ENCODE peak calls at places on chromosomes 12 and 14, in eight cellular contexts. One of them, this sample, is unnamed. For H3K36me3, the result is how much of the 10 kb centered on the place peaks cover.

GRCh38 chr14:94923771-94924170 is 153.9 kb upstream of the GSC start:
- DNase-seq in brain microvascular endothelial cell: no peak
- DNase-seq in uterus: no peak
- DNase-seq in lung: no peak
- DNase-seq in GM23338: no peak
- DNase-seq in suprapubic skin: no peak
- DNase-seq in heart left ventricle: no peak
- DNase-seq in left lung: no peak
- DNase-seq in this sample: no peak

GRCh38 chr14:74941676-74942097 is 13.7 kb downstream of the PGF start:
- DNase-seq in GM23338: no peak
- DNase-seq in lung: peak
- DNase-seq in left lung: peak
- DNase-seq in uterus: peak
- DNase-seq in brain microvascular endothelial cell: peak
- DNase-seq in heart left ventricle: peak
- DNase-seq in suprapubic skin: no peak
- DNase-seq in this sample: no peak

GRCh38 chr14:75566321-75566720 is 12.1 kb upstream of the FLVCR2 start:
- DNase-seq in left lung: no peak
- DNase-seq in heart left ventricle: no peak
- DNase-seq in suprapubic skin: no peak
- DNase-seq in GM23338: no peak
- DNase-seq in brain microvascular endothelial cell: no peak
- DNase-seq in uterus: no peak
- DNase-seq in lung: no peak
- DNase-seq in this sample: no peak

GRCh38 chr12:53235164-53235563 is 3.2 kb upstream of the RARG start:
- DNase-seq in brain microvascular endothelial cell: no peak
- DNase-seq in uterus: no peak
- DNase-seq in lung: no peak
- DNase-seq in heart left ventricle: no peak
- DNase-seq in left lung: peak
- DNase-seq in suprapubic skin: no peak
- DNase-seq in GM23338: no peak
- DNase-seq in this sample: peak

GRCh38 chr14:51298895-51299294 is 58.8 kb downstream of the TMX1 start:
- DNase-seq in heart left ventricle: no peak
- DNase-seq in uterus: no peak
- DNase-seq in GM23338: no peak
- DNase-seq in suprapubic skin: no peak
- DNase-seq in brain microvascular endothelial cell: no peak
- DNase-seq in left lung: no peak
- DNase-seq in lung: no peak
- DNase-seq in this sample: no peak

GRCh38 chr14:72907886-72908285 is 14.0 kb upstream of the DPF3 start:
- DNase-seq in left lung: no peak
- DNase-seq in GM23338: no peak
- DNase-seq in lung: no peak
- DNase-seq in uterus: no peak
- DNase-seq in heart left ventricle: no peak
- DNase-seq in suprapubic skin: no peak
- DNase-seq in brain microvascular endothelial cell: peak
- DNase-seq in this sample: no peak

GRCh38 chr14:35851823-35852222 is 25.7 kb downstream of the BRMS1L start:
- DNase-seq in lung: no peak
- DNase-seq in GM23338: no peak
- DNase-seq in heart left ventricle: no peak
- DNase-seq in brain microvascular endothelial cell: no peak
- DNase-seq in left lung: no peak
- DNase-seq in uterus: no peak
- DNase-seq in suprapubic skin: no peak
- DNase-seq in this sample: no peak

GRCh38 chr12:1013618-1014489 is 22.8 kb downstream of the ERC1 start:
- DNase-seq in lung: no peak
- DNase-seq in left lung: no peak
- DNase-seq in uterus: no peak
- DNase-seq in suprapubic skin: no peak
- DNase-seq in brain microvascular endothelial cell: peak
- DNase-seq in heart left ventricle: no peak
- DNase-seq in GM23338: no peak
- DNase-seq in this sample: no peak

GRCh38 chr12:91777268-91777997 is 368.2 kb downstream of the BTG1 start:
- DNase-seq in uterus: no peak
- DNase-seq in GM23338: no peak
- DNase-seq in lung: no peak
- DNase-seq in left lung: no peak
- DNase-seq in heart left ventricle: no peak
- DNase-seq in suprapubic skin: no peak
- DNase-seq in brain microvascular endothelial cell: peak
- DNase-seq in this sample: no peak

GRCh38 chr12:46402451-46402850 is 29.9 kb upstream of the SLC38A2 start:
- DNase-seq in left lung: no peak
- DNase-seq in lung: no peak
- DNase-seq in GM23338: no peak
- DNase-seq in suprapubic skin: no peak
- DNase-seq in heart left ventricle: no peak
- DNase-seq in uterus: peak
- DNase-seq in brain microvascular endothelial cell: no peak
- DNase-seq in this sample: no peak

GRCh38 chr12:54682674-54683073 is 34.5 kb upstream of the DCD start:
- DNase-seq in suprapubic skin: no peak
- DNase-seq in GM23338: no peak
- DNase-seq in heart left ventricle: no peak
- DNase-seq in brain microvascular endothelial cell: no peak
- DNase-seq in left lung: no peak
- DNase-seq in lung: no peak
- DNase-seq in uterus: no peak
- DNase-seq in this sample: no peak

GRCh38 chr12:54683388-54683787 is 35.2 kb upstream of the DCD start:
- DNase-seq in heart left ventricle: no peak
- DNase-seq in uterus: no peak
- DNase-seq in suprapubic skin: no peak
- DNase-seq in lung: no peak
- DNase-seq in brain microvascular endothelial cell: no peak
- DNase-seq in GM23338: peak
- DNase-seq in left lung: no peak
- DNase-seq in this sample: no peak

GRCh38 chr12:54684636-54685630 is 36.8 kb upstream of the DCD start:
- DNase-seq in GM23338: peak
- DNase-seq in uterus: no peak
- DNase-seq in heart left ventricle: no peak
- DNase-seq in suprapubic skin: no peak
- DNase-seq in lung: no peak
- DNase-seq in brain microvascular endothelial cell: no peak
- DNase-seq in left lung: no peak
- DNase-seq in this sample: no peak

GRCh38 chr12:54678131-54678530 is 30.0 kb upstream of the DCD start:
- DNase-seq in lung: no peak
- DNase-seq in heart left ventricle: no peak
- DNase-seq in brain microvascular endothelial cell: no peak
- DNase-seq in GM23338: no peak
- DNase-seq in left lung: no peak
- DNase-seq in suprapubic skin: no peak
- DNase-seq in uterus: no peak
- DNase-seq in this sample: no peak

DNA sequence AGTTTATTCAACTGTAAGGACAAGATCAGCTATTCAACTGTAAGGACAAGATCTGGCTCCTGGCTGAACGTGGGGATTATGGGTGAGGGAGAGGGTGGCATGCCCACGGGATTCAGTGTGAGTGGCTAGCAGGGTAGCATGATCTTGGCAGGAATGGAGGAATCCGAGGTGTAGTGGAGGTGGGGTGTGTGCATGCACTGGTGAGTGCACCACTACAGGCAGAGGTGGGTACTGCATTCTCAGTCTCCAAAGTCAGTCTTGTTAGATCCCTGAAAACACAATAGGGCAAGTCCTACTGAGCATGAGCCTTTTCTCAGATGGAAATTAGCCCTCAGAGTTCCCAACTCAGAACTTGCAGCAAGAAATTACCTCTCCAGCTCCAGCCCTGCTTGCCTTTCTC is 32.2 kb upstream of the DCD start:
- DNase-seq in brain microvascular endothelial cell: peak
- DNase-seq in heart left ventricle: no peak
- DNase-seq in left lung: no peak
- DNase-seq in suprapubic skin: no peak
- DNase-seq in uterus: no peak
- DNase-seq in GM23338: peak
- DNase-seq in lung: no peak
- DNase-seq in this sample: no peak
- TF ChIP-seq CTCF in brain microvascular endothelial cell: peak
- TF ChIP-seq CTCF in heart left ventricle: no peak
- TF ChIP-seq CTCF in left lung: peak
- TF ChIP-seq CTCF in suprapubic skin: no peak
- TF ChIP-seq CTCF in uterus: no peak
- TF ChIP-seq CTCF in GM23338: peak
- TF ChIP-seq CTCF in lung: no peak
- TF ChIP-seq CTCF in this sample: no peak

GRCh38 chr14:54346257-54346656 is 50.5 kb upstream of the CDKN3 start:
- DNase-seq in brain microvascular endothelial cell: no peak
- DNase-seq in GM23338: no peak
- DNase-seq in uterus: no peak
- DNase-seq in heart left ventricle: no peak
- DNase-seq in suprapubic skin: no peak
- DNase-seq in lung: no peak
- DNase-seq in left lung: no peak
- DNase-seq in this sample: no peak
- H3K36me3 ChIP-seq in brain microvascular endothelial cell: under half
- H3K36me3 ChIP-seq in GM23338: under half
- H3K36me3 ChIP-seq in uterus: under half
- H3K36me3 ChIP-seq in heart left ventricle: under half
- H3K36me3 ChIP-seq in suprapubic skin: under half
- H3K36me3 ChIP-seq in lung: under half
- H3K36me3 ChIP-seq in left lung: under half
- H3K36me3 ChIP-seq in this sample: under half

DNA sequence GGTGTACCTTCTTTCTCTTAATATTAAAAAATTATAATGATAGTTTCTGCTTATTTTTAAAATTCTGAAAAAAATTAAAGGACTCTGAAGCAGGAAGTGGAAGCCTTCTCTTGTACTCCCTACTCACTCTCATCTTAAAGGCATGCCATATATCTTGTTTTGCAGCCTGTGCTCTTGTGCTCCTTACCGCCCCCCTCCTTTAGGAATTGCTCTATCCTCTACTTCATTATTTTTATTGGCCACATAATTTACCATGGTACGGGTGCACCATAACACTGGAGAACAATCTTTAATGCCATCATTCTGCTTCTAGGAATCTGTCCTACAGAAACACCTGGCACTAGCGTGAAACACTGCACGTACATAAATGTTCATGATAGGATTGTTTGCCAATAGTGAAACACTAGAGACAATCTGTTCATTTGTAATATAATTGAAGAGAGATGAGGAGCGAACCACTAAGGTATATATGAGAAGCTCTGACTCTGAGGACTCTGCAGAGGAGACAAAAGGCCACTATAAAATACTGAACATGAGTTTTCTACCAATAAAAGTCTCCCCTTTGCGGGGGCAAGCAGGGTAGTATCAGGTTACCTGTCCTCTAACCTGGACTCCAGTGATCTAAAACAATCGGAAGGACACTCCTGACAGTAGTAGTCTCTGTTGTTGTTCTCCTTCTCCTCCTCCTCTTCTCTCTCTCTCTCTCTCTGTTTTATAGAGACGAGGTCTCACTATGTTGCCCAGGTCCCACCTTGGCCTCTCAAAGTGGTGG is 6.3 kb upstream of the NYNRIN start:
- DNase-seq in left lung: no peak
- DNase-seq in suprapubic skin: no peak
- DNase-seq in brain microvascular endothelial cell: peak
- DNase-seq in GM23338: peak
- DNase-seq in uterus: no peak
- DNase-seq in heart left ventricle: no peak
- DNase-seq in lung: no peak
- DNase-seq in this sample: no peak
- TF ChIP-seq CTCF in left lung: no peak
- TF ChIP-seq CTCF in suprapubic skin: no peak
- TF ChIP-seq CTCF in brain microvascular endothelial cell: peak
- TF ChIP-seq CTCF in GM23338: peak
- TF ChIP-seq CTCF in uterus: no peak
- TF ChIP-seq CTCF in heart left ventricle: no peak
- TF ChIP-seq CTCF in lung: no peak
- TF ChIP-seq CTCF in this sample: no peak

GRCh38 chr12:109228664-109229063 is 80.4 kb downstream of the FOXN4 start:
- DNase-seq in GM23338: no peak
- DNase-seq in left lung: no peak
- DNase-seq in uterus: no peak
- DNase-seq in suprapubic skin: no peak
- DNase-seq in heart left ventricle: no peak
- DNase-seq in brain microvascular endothelial cell: no peak
- DNase-seq in lung: no peak
- DNase-seq in this sample: no peak

GRCh38 chr12:109232731-109233130 is 76.4 kb downstream of the FOXN4 start:
- DNase-seq in brain microvascular endothelial cell: no peak
- DNase-seq in uterus: no peak
- DNase-seq in heart left ventricle: no peak
- DNase-seq in GM23338: no peak
- DNase-seq in suprapubic skin: no peak
- DNase-seq in left lung: no peak
- DNase-seq in lung: no peak
- DNase-seq in this sample: no peak

GRCh38 chr12:109234012-109234411 is 75.1 kb downstream of the FOXN4 start:
- DNase-seq in lung: no peak
- DNase-seq in brain microvascular endothelial cell: no peak
- DNase-seq in GM23338: no peak
- DNase-seq in uterus: no peak
- DNase-seq in suprapubic skin: no peak
- DNase-seq in left lung: no peak
- DNase-seq in heart left ventricle: no peak
- DNase-seq in this sample: no peak

DNA sequence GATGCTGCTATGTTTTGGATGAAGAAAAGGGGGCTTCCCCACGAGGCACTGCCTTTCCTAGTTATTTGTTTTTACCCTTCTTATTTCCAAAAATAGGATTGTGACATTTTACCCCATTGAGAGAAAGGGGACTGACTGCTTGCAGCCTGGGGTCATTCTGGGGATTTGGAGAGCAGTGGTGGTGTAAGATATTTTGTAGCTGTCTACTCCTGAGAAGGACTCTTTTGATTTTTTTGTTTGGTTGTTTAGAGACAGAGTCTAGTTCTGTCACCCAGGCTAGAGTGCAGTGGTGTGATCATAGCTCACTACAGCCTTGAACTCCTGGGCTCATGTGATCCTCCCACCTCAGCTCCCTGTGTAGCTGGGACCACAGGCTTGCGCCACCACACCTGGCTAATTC is 78.9 kb downstream of the FOXN4 start:
- DNase-seq in brain microvascular endothelial cell: no peak
- DNase-seq in suprapubic skin: no peak
- DNase-seq in lung: no peak
- DNase-seq in GM23338: no peak
- DNase-seq in uterus: no peak
- DNase-seq in heart left ventricle: no peak
- DNase-seq in left lung: no peak
- DNase-seq in this sample: no peak
- H3K36me3 ChIP-seq in brain microvascular endothelial cell: under half
- H3K36me3 ChIP-seq in suprapubic skin: half or more
- H3K36me3 ChIP-seq in lung: under half
- H3K36me3 ChIP-seq in GM23338: under half
- H3K36me3 ChIP-seq in uterus: under half
- H3K36me3 ChIP-seq in heart left ventricle: half or more
- H3K36me3 ChIP-seq in left lung: under half
- H3K36me3 ChIP-seq in this sample: half or more